ENCODE peak calls at places on chromosomes 4 and X, in nine cellular contexts. R is activated naive CD8-positive, alpha-beta T cell treated with anti-CD3 and anti-CD28 coated beads for 36 hours; W is stimulated activated CD8-positive, alpha-beta memory T cell treated with anti-CD3 and anti-CD28 coated beads, Interleukin-7, amount 100 ng/mL, for 24 hours; S is Kasumi-1; F is anterior cingulate cortex; N is G401; M is stimulated activated CD4-positive, alpha-beta T cell treated with anti-CD3 and anti-CD28 coated beads, Interleukin-4, amount 100 ng/mL, for 1 hour; L is HEK293T; I is lung microvascular endothelial cell. G is an unnamed sample.

GRCh38 chr4:53962516-53963225 is 101.7 kb downstream of the CHIC2 start:
- DNase-seq in M (no peak), S (no peak), N (no peak), F (no peak), R (no peak), I (no peak), L (no peak), W (no peak), G (no peak)

GRCh38 chr4:147924604-147925412 is 192.9 kb downstream of the ARHGAP10 start:
- DNase-seq in I (peak), W (no peak), M (no peak), N (peak), S (peak), R (no peak), F (peak), L (peak), G (peak)

GRCh38 chr4:172104534-172104933 is 291.3 kb downstream of the GALNTL6 start:
- DNase-seq in I (no peak), S (no peak), M (no peak), W (no peak), N (no peak), R (no peak), L (no peak), F (no peak), G (no peak)

GRCh38 chr4:53576218-53576617 is 15.1 kb downstream of the LNX1 start:
- DNase-seq in N (no peak), I (no peak), S (no peak), F (no peak), R (no peak), M (no peak), W (no peak), L (no peak), G (no peak)

GRCh38 chr4:55549888-55550287 is 3.2 kb upstream of the CLOCK start:
- DNase-seq in S (no peak), W (no peak), N (no peak), M (no peak), I (no peak), L (no peak), R (no peak), F (no peak), G (no peak)

GRCh38 chr4:152104286-152104685 is 343.5 kb upstream of the GATB start:
- DNase-seq in L (no peak), F (no peak), W (no peak), N (peak), I (no peak), M (no peak), R (no peak), S (no peak), G (no peak)

GRCh38 chr4:8315343-8316250 is 46.0 kb downstream of the HTRA3 start:
- DNase-seq in I (peak), L (no peak), W (no peak), F (no peak), S (no peak), M (no peak), N (peak), R (no peak), G (peak)

GRCh38 chrX:10892605-10893225 is 218.4 kb upstream of the HCCS start:
- DNase-seq in S (no peak), R (no peak), I (no peak), L (no peak), W (no peak), M (no peak), N (no peak), F (no peak), G (no peak)

GRCh38 chr4:55947912-55948725 is 626 bp upstream of the CEP135 start:
- DNase-seq in R (peak), N (no peak), W (no peak), F (no peak), S (peak), M (peak), I (peak), L (no peak), G (peak)

GRCh38 chrX:41558531-41558930 is 111.4 kb downstream of the NYX start:
- DNase-seq in L (peak), R (no peak), N (peak), W (no peak), F (no peak), I (peak), S (peak), M (no peak), G (no peak)

GRCh38 chr4:38073596-38074234 is 113.5 kb downstream of the PTTG2 start:
- DNase-seq in N (peak), I (no peak), M (no peak), F (no peak), L (no peak), R (no peak), W (no peak), S (no peak), G (no peak)

GRCh38 chr4:183905081-183905592 is at the start of gene STOX2:
- DNase-seq in L (peak), M (peak), N (peak), W (no peak), I (peak), F (peak), S (peak), R (peak), G (peak)

GRCh38 chr4:122152699-122153328 is 683 bp downstream of the BLTP1 start:
- DNase-seq in S (peak), M (peak), F (peak), N (peak), L (peak), I (peak), W (peak), R (peak), G (peak)

GRCh38 chr4:100828986-100829685 is 311.3 kb upstream of the EMCN start:
- DNase-seq in M (no peak), I (no peak), R (no peak), W (no peak), L (no peak), F (peak), S (no peak), N (no peak), G (no peak)

GRCh38 chr4:2948895-2949781 is 14.1 kb downstream of the NOP14 start:
- DNase-seq in M (no peak), F (no peak), R (no peak), W (no peak), N (peak), I (no peak), L (no peak), S (peak), G (peak)

GRCh38 chrX:141175786-141176185 is 1.1 kb downstream of the LDOC1 start:
- DNase-seq in F (no peak), N (no peak), M (no peak), S (no peak), I (no peak), R (no peak), W (no peak), L (no peak), G (no peak)

GRCh38 chrX:47523297-47523696 is 37.7 kb upstream of the ARAF start:
- DNase-seq in F (peak), S (peak), I (peak), R (peak), N (peak), W (peak), M (peak), L (peak), G (peak)

GRCh38 chr4:11182586-11183357 is 245.9 kb downstream of the HS3ST1 start:
- DNase-seq in W (no peak), N (no peak), S (no peak), M (no peak), I (no peak), F (no peak), L (no peak), R (no peak), G (no peak)

GRCh38 chr4:101035522-101035921 is 311.8 kb downstream of the PPP3CA start:
- DNase-seq in I (no peak), N (no peak), M (no peak), S (no peak), R (no peak), W (no peak), L (no peak), F (no peak), G (no peak)

GRCh38 chr4:137310593-137311490 is 221.5 kb downstream of the PCDH18 start:
- DNase-seq in I (no peak), W (no peak), R (no peak), S (no peak), L (no peak), N (no peak), F (no peak), M (no peak), G (no peak)